ENCODE peak calls at places on chromosomes 11 and 22, in nine cellular contexts. O, B, Z, U, I, R, T, L and M are unnamed samples.

GRCh38 chr22:28942333-28942732 is 59.0 kb downstream of the ZNRF3 start:
- DNase-seq in O (no peak), B (no peak), Z (no peak), U (no peak), I (no peak), R (no peak), T (no peak), L (no peak), M (peak; percentile 66)

GRCh38 chr11:111923351-111923788 is 4.7 kb downstream of the C11orf52 start:
- DNase-seq in O (no peak), B (peak; percentile 62), Z (peak; percentile 66), U (no peak), I (no peak), R (peak; percentile 78), T (no peak), L (no peak), M (no peak)

GRCh38 chr11:65111537-65112225 is at the start of gene TM7SF2:
- DNase-seq in O (peak; percentile 90), B (peak; percentile 91), Z (peak; percentile 94), U (peak; percentile 99), I (peak; percentile 89), R (peak; percentile 99), T (peak; percentile 99), L (peak; percentile 98), M (peak; percentile 97)

GRCh38 chr11:36672815-36673450 is 74.9 kb upstream of the RAG2 start:
- DNase-seq in O (peak; percentile 32), B (peak; percentile 83), Z (peak; percentile 57), U (peak; percentile 65), I (peak; percentile 38), R (no peak), T (peak; percentile 30), L (peak; percentile 31), M (peak; percentile 50)

GRCh38 chr11:17386331-17387084 is 2.0 kb downstream of the KCNJ11 start:
- DNase-seq in O (no peak), B (peak; percentile 57), Z (peak; percentile 55), U (peak; percentile 75), I (peak; percentile 18), R (no peak), T (peak; percentile 79), L (peak; percentile 78), M (peak; percentile 51)

GRCh38 chr11:124085583-124085982 is 29.7 kb upstream of the VWA5A start:
- DNase-seq in O (no peak), B (no peak), Z (no peak), U (no peak), I (no peak), R (no peak), T (no peak), L (no peak), M (no peak)

GRCh38 chr11:6566704-6567370 is 36.6 kb downstream of the RRP8 start:
- DNase-seq in O (no peak), B (no peak), Z (no peak), U (no peak), I (no peak), R (peak; percentile 66), T (no peak), L (no peak), M (no peak)

GRCh38 chr11:61725632-61726280 is 26.7 kb upstream of the MYRF start:
- DNase-seq in O (no peak), B (no peak), Z (peak; percentile 68), U (no peak), I (no peak), R (no peak), T (no peak), L (no peak), M (no peak)

GRCh38 chr22:49532831-49533802 is 294.6 kb downstream of the BRD1 start:
- DNase-seq in O (no peak), B (no peak), Z (no peak), U (no peak), I (no peak), R (no peak), T (no peak), L (no peak), M (no peak)

GRCh38 chr11:110818032-110818687 is 105.9 kb upstream of the ARHGAP20 start:
- DNase-seq in O (no peak), B (peak; percentile 30), Z (peak; percentile 20), U (no peak), I (peak; percentile 15), R (peak; percentile 75), T (no peak), L (no peak), M (no peak)

GRCh38 chr22:35634981-35635540 is 13.2 kb upstream of the APOL6 start:
- DNase-seq in O (no peak), B (no peak), Z (no peak), U (no peak), I (no peak), R (no peak), T (no peak), L (no peak), M (no peak)

GRCh38 chr11:16226245-16226644 is 130.1 kb downstream of the SOX6 start:
- DNase-seq in O (no peak), B (peak; percentile 32), Z (peak; percentile 67), U (peak; percentile 96), I (no peak), R (no peak), T (peak; percentile 91), L (peak; percentile 36), M (peak; percentile 78)

GRCh38 chr11:102347526-102348331 is 715 bp downstream of the BIRC2 start:
- DNase-seq in O (peak; percentile 29), B (peak; percentile 73), Z (peak; percentile 65), U (peak; percentile 76), I (no peak), R (no peak), T (peak; percentile 52), L (peak; percentile 48), M (peak; percentile 67)

GRCh38 chr22:46336119-46337078 is 885 bp downstream of the TRMU start:
- DNase-seq in O (no peak), B (peak; percentile 46), Z (peak; percentile 45), U (peak; percentile 37), I (no peak), R (no peak), T (peak; percentile 45), L (peak; percentile 25), M (peak; percentile 38)

GRCh38 chr11:11622772-11623531 is 1.1 kb upstream of the GALNT18 start:
- DNase-seq in O (no peak), B (no peak), Z (peak; percentile 41), U (no peak), I (no peak), R (peak; percentile 80), T (no peak), L (no peak), M (no peak)

GRCh38 chr11:11620251-11620965 is 1.4 kb downstream of the GALNT18 start:
- DNase-seq in O (no peak), B (peak; percentile 5), Z (peak; percentile 48), U (peak; percentile 72), I (peak; percentile 47), R (peak; percentile 91), T (peak; percentile 57), L (no peak), M (peak; percentile 45)

GRCh38 chr11:11624206-11624605 is 2.4 kb upstream of the GALNT18 start:
- DNase-seq in O (no peak), B (no peak), Z (no peak), U (no peak), I (no peak), R (no peak), T (no peak), L (no peak), M (no peak)

GRCh38 chr11:11620966-11621880 is 582 bp downstream of the GALNT18 start:
- DNase-seq in O (no peak), B (peak; percentile 40), Z (peak; percentile 56), U (peak; percentile 23), I (no peak), R (peak; percentile 92), T (peak; percentile 26), L (peak; percentile 56), M (no peak)

DNA sequence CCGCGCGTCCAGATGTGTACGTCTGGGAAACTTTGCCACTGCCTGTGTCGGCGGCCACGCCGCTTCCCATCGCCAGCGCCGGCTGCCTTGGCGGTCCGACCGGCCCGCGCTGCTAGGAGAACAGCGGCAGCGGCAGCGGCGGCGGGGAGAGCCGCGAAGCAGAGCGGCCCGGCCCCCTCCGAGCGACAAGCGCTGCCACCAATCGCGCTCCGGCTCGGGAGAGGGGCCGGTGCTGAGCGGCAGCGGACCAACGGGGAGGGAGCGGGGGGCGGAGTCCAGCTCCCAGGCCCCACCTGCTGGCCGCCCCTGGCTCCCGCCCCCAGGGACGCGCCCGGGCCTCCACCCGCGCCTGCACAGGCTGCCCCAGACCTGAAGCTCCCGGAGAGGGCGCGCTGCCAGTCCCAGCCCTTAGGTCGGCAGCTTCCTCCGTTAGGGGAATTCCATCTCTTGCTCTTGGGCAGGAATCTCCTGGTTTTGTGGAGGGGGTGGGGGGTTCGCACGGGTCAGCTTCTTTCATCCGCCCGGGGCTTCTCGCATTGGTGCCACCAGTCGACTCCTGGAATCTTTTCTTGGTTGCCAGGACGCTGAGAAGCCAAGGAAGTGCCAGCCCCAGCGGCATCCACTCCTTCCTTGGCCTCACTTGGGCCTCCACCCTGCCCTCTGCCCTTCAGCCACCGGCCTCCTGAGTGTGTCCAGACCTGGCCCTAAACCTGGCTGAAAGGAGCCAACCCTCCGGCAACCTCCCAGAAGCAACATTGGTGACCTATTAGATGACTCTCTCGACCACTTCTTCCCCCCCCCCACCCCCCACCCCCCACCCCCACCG is at the start of gene GALNT18:
- DNase-seq in O (peak; percentile 41), B (peak; percentile 93), Z (peak; percentile 94), U (peak; percentile 89), I (peak; percentile 81), R (peak; percentile 93), T (peak; percentile 93), L (peak; percentile 94), M (peak; percentile 85)
- H3K4me3 ChIP-seq in O (no peak within 1 kb of the TSS), B (peak within 1 kb of the TSS; percentile 80), Z (peak within 1 kb of the TSS; percentile 33), U (peak within 1 kb of the TSS; percentile 7), I (peak within 1 kb of the TSS; percentile 91), R (peak within 1 kb of the TSS; percentile 71), T (peak within 1 kb of the TSS; percentile 19), L (peak within 1 kb of the TSS; percentile 78), M (peak within 1 kb of the TSS; percentile 30)

GRCh38 chr11:10107522-10107921 is 186.5 kb downstream of the SBF2 start:
- DNase-seq in O (no peak), B (no peak), Z (no peak), U (no peak), I (no peak), R (no peak), T (no peak), L (no peak), M (no peak)
- H3K9me3 ChIP-seq in O (no peaks in the 10 kb centered on the region), B (no peaks in the 10 kb centered on the region), Z (no peaks in the 10 kb centered on the region), U (no peaks in the 10 kb centered on the region), I (no peaks in the 10 kb centered on the region), R (no peaks in the 10 kb centered on the region), T (no peaks in the 10 kb centered on the region), L (no peaks in the 10 kb centered on the region), M (no peaks in the 10 kb centered on the region)

GRCh38 chr11:12124306-12124705 is 13.9 kb downstream of the MICAL2 start:
- DNase-seq in O (no peak), B (no peak), Z (no peak), U (no peak), I (no peak), R (no peak), T (no peak), L (no peak), M (no peak)
- H3K4me1 ChIP-seq in O (peaks cover 15% of the 10 kb centered on the region), B (peaks cover 25% of the 10 kb centered on the region), Z (peaks cover 23% of the 10 kb centered on the region), U (peaks cover 24% of the 10 kb centered on the region), I (peaks cover 63% of the 10 kb centered on the region), R (peaks cover 89% of the 10 kb centered on the region), T (peaks cover 14% of the 10 kb centered on the region), L (no peaks in the 10 kb centered on the region), M (peaks cover 7% of the 10 kb centered on the region)

DNA sequence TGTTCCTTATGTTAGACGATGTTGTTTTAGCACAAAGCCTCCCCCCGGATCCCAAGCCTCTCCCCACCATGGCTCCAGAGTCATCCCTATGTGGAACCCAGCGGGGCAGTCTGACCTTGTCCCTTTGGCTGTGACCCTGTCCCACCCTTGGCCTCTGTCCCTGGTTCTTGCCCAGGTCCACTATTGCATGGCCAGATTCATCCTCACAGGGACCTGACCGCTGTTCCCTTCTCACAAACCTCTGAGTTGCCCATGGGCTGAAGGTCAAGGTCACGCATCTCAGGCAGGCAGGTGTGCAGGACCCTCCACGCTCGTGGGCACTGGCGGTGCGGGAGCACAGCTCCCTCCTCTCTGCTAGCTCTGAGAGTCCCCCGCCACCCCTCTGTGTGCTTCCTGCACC is 39.0 kb downstream of the BCR start:
- DNase-seq in O (no peak), B (no peak), Z (no peak), U (no peak), I (no peak), R (no peak), T (no peak), L (no peak), M (no peak)
- H3K4me3 ChIP-seq in O (peak overlapping the region; percentile 30), B (no peak overlapping the region), Z (no peak overlapping the region), U (no peak overlapping the region), I (no peak overlapping the region), R (no peak overlapping the region), T (no peak overlapping the region), L (no peak overlapping the region), M (no peak overlapping the region)